ENCODE peak calls at places on chromosome 18, in nine cellular contexts. M, G, N, E, S, U, Q, O and C are unnamed samples.

GRCh38 chr18:48949606-48950535 is 894 bp downstream of the SMAD7 start:
- DNase-seq in U (no peak), E (peak), M (peak), S (no peak), N (no peak), G (no peak), Q (no peak), O (no peak), C (no peak)

GRCh38 chr18:3653859-3654441 is 204.0 kb downstream of the TGIF1 start:
- DNase-seq in U (no peak), N (no peak), Q (no peak), S (no peak), O (no peak), E (peak), G (no peak), M (no peak), C (peak)

GRCh38 chr18:21598726-21599584 is 1.5 kb downstream of the ESCO1 start:
- DNase-seq in U (no peak), S (no peak), G (no peak), Q (no peak), N (no peak), M (peak), O (no peak), E (peak), C (no peak)

GRCh38 chr18:69172046-69172445 is 228.6 kb upstream of the DOK6 start:
- DNase-seq in N (no peak), S (no peak), Q (no peak), G (no peak), M (no peak), O (no peak), U (no peak), E (no peak), C (no peak)

GRCh38 chr18:79630266-79631095 is 49.1 kb upstream of the CTDP1 start:
- DNase-seq in U (no peak), N (peak), S (no peak), M (peak), G (no peak), Q (no peak), E (no peak), O (no peak), C (no peak)

GRCh38 chr18:5413447-5413846 is 117.9 kb upstream of the ZBTB14 start:
- DNase-seq in G (no peak), N (no peak), S (no peak), O (no peak), Q (no peak), M (no peak), E (no peak), U (no peak), C (no peak)

GRCh38 chr18:11741505-11742145 is 52.6 kb downstream of the GNAL start:
- DNase-seq in Q (no peak), M (peak), N (no peak), S (no peak), G (no peak), O (no peak), U (no peak), E (no peak), C (no peak)

GRCh38 chr18:55458456-55459238 is 129.3 kb downstream of the TCF4 start:
- DNase-seq in G (no peak), E (no peak), M (peak), O (no peak), S (no peak), U (no peak), Q (no peak), N (no peak), C (no peak)

GRCh38 chr18:27394687-27395086 is 209.6 kb upstream of the CHST9 start:
- DNase-seq in N (no peak), Q (no peak), U (no peak), M (no peak), S (no peak), G (no peak), E (no peak), O (no peak), C (no peak)

GRCh38 chr18:21448301-21448700 is 152.2 kb downstream of the ESCO1 start:
- DNase-seq in Q (no peak), E (no peak), G (no peak), M (no peak), S (no peak), O (no peak), N (no peak), U (no peak), C (no peak)

GRCh38 chr18:78999939-79000338 is 20.3 kb downstream of the SALL3 start:
- DNase-seq in N (no peak), M (peak), U (no peak), E (no peak), O (no peak), G (no peak), Q (no peak), S (no peak), C (no peak)

GRCh38 chr18:51622676-51623075 is 425.2 kb upstream of the MEX3C start:
- DNase-seq in U (no peak), Q (no peak), E (no peak), O (no peak), G (no peak), N (no peak), M (peak), S (peak), C (no peak)

GRCh38 chr18:34222025-34222395 is 2.7 kb downstream of the NOL4 start:
- DNase-seq in N (no peak), M (peak), O (no peak), G (no peak), E (no peak), U (no peak), Q (no peak), S (peak), C (peak)

GRCh38 chr18:59918320-59918755 is 18.5 kb downstream of the PMAIP1 start:
- DNase-seq in Q (no peak), U (no peak), N (no peak), G (no peak), E (peak), S (peak), M (peak), O (no peak), C (no peak)

GRCh38 chr18:59996370-59996966 is 96.7 kb downstream of the PMAIP1 start:
- DNase-seq in M (peak), U (no peak), N (no peak), E (no peak), O (no peak), Q (no peak), S (peak), G (no peak), C (no peak)

GRCh38 chr18:45050712-45051639 is 370.3 kb downstream of the SETBP1 start:
- DNase-seq in M (no peak), S (no peak), G (no peak), U (no peak), E (no peak), O (no peak), Q (no peak), N (no peak), C (no peak)

GRCh38 chr18:55251186-55251995 is 292.1 kb upstream of the CCDC68 start:
- DNase-seq in M (no peak), G (no peak), Q (no peak), N (no peak), O (no peak), S (no peak), U (no peak), E (no peak), C (no peak)

GRCh38 chr18:74539289-74539688 is 5.0 kb downstream of the CNDP1 start:
- DNase-seq in O (no peak), N (no peak), Q (no peak), E (no peak), G (no peak), M (no peak), U (no peak), S (no peak), C (no peak)

GRCh38 chr18:46155652-46156051 is 51.5 kb downstream of the HAUS1 start:
- DNase-seq in M (no peak), Q (no peak), S (no peak), N (no peak), U (peak), G (peak), O (peak), E (peak), C (no peak)

GRCh38 chr18:61209802-61210201 is 123.4 kb upstream of the CDH20 start:
- DNase-seq in G (no peak), U (no peak), Q (no peak), O (no peak), M (no peak), E (no peak), S (no peak), N (peak), C (no peak)

GRCh38 chr18:67496469-67496868 is 20.1 kb downstream of the DSEL start:
- DNase-seq in E (no peak), G (no peak), S (no peak), M (no peak), Q (no peak), O (no peak), U (no peak), N (no peak), C (no peak)

GRCh38 chr18:37716106-37716708 is 150.6 kb upstream of the CELF4 start:
- DNase-seq in E (no peak), Q (no peak), O (no peak), G (no peak), U (no peak), M (no peak), S (no peak), N (no peak), C (no peak)

GRCh38 chr18:70288171-70288850 is 534 bp upstream of the SOCS6 start:
- DNase-seq in O (no peak), S (no peak), Q (no peak), E (no peak), U (no peak), M (peak), G (no peak), N (no peak), C (no peak)

GRCh38 chr18:74598350-74599001 is 806 bp downstream of the ZNF407 start:
- DNase-seq in Q (no peak), S (peak), U (peak), M (peak), E (peak), G (peak), N (peak), O (peak), C (peak)